ENCODE peak calls at places on chromosomes 13 and 19, in eight cellular contexts. One of them, this sample, is unnamed.

GRCh38 chr13:86932935-86933334 is 738.2 kb upstream of the SLITRK5 start:
- DNase-seq in AG20443: no peak
- DNase-seq in HTR-8/SVneo: no peak
- DNase-seq in left ventricle myocardium superior: no peak
- DNase-seq in trophoblast cell: no peak
- DNase-seq in pancreas: no peak
- DNase-seq in ovary: no peak
- DNase-seq in HS-5: no peak
- DNase-seq in this sample: no peak

GRCh38 chr19:17289489-17289888 is 7.8 kb downstream of the ANKLE1 start:
- DNase-seq in AG20443: peak
- DNase-seq in HTR-8/SVneo: peak
- DNase-seq in left ventricle myocardium superior: peak
- DNase-seq in trophoblast cell: peak
- DNase-seq in pancreas: peak
- DNase-seq in ovary: peak
- DNase-seq in HS-5: no peak
- DNase-seq in this sample: peak

GRCh38 chr13:75372517-75372916 is 109.5 kb downstream of the TBC1D4 start:
- DNase-seq in AG20443: peak
- DNase-seq in HTR-8/SVneo: peak
- DNase-seq in left ventricle myocardium superior: no peak
- DNase-seq in trophoblast cell: peak
- DNase-seq in pancreas: no peak
- DNase-seq in ovary: no peak
- DNase-seq in HS-5: no peak
- DNase-seq in this sample: no peak

GRCh38 chr19:47890865-47891621 is 4.9 kb upstream of the SULT2A1 start:
- DNase-seq in AG20443: no peak
- DNase-seq in HTR-8/SVneo: no peak
- DNase-seq in left ventricle myocardium superior: no peak
- DNase-seq in trophoblast cell: no peak
- DNase-seq in pancreas: no peak
- DNase-seq in ovary: no peak
- DNase-seq in HS-5: no peak
- DNase-seq in this sample: no peak

GRCh38 chr19:1684573-1684912 is 32.1 kb upstream of the TCF3 start:
- DNase-seq in AG20443: no peak
- DNase-seq in HTR-8/SVneo: no peak
- DNase-seq in left ventricle myocardium superior: no peak
- DNase-seq in trophoblast cell: no peak
- DNase-seq in pancreas: no peak
- DNase-seq in ovary: no peak
- DNase-seq in HS-5: no peak
- DNase-seq in this sample: no peak

GRCh38 chr13:113837554-113838355 is 26.1 kb downstream of the GAS6 start:
- DNase-seq in AG20443: peak
- DNase-seq in HTR-8/SVneo: peak
- DNase-seq in left ventricle myocardium superior: peak
- DNase-seq in trophoblast cell: peak
- DNase-seq in pancreas: peak
- DNase-seq in ovary: peak
- DNase-seq in HS-5: peak
- DNase-seq in this sample: peak

GRCh38 chr13:30153871-30154426 is 153.4 kb downstream of the KATNAL1 start:
- DNase-seq in AG20443: peak
- DNase-seq in HTR-8/SVneo: no peak
- DNase-seq in left ventricle myocardium superior: no peak
- DNase-seq in trophoblast cell: peak
- DNase-seq in pancreas: no peak
- DNase-seq in ovary: no peak
- DNase-seq in HS-5: no peak
- DNase-seq in this sample: peak

GRCh38 chr13:109447667-109448066 is 338.7 kb downstream of the IRS2 start:
- DNase-seq in AG20443: no peak
- DNase-seq in HTR-8/SVneo: no peak
- DNase-seq in left ventricle myocardium superior: no peak
- DNase-seq in trophoblast cell: no peak
- DNase-seq in pancreas: no peak
- DNase-seq in ovary: no peak
- DNase-seq in HS-5: no peak
- DNase-seq in this sample: no peak

GRCh38 chr13:46303743-46304385 is 83.2 kb downstream of the RUBCNL start:
- DNase-seq in AG20443: no peak
- DNase-seq in HTR-8/SVneo: no peak
- DNase-seq in left ventricle myocardium superior: no peak
- DNase-seq in trophoblast cell: peak
- DNase-seq in pancreas: no peak
- DNase-seq in ovary: no peak
- DNase-seq in HS-5: no peak
- DNase-seq in this sample: no peak

GRCh38 chr13:113888701-113889330 is 24.9 kb upstream of the GAS6 start:
- DNase-seq in AG20443: no peak
- DNase-seq in HTR-8/SVneo: no peak
- DNase-seq in left ventricle myocardium superior: no peak
- DNase-seq in trophoblast cell: no peak
- DNase-seq in pancreas: no peak
- DNase-seq in ovary: no peak
- DNase-seq in HS-5: no peak
- DNase-seq in this sample: peak

GRCh38 chr13:73090116-73090811 is 31.5 kb downstream of the KLF5 start:
- DNase-seq in AG20443: peak
- DNase-seq in HTR-8/SVneo: peak
- DNase-seq in left ventricle myocardium superior: no peak
- DNase-seq in trophoblast cell: peak
- DNase-seq in pancreas: peak
- DNase-seq in ovary: no peak
- DNase-seq in HS-5: peak
- DNase-seq in this sample: peak

GRCh38 chr13:69199664-69200063 is 908.0 kb upstream of the ATXN8OS start:
- DNase-seq in AG20443: no peak
- DNase-seq in HTR-8/SVneo: no peak
- DNase-seq in left ventricle myocardium superior: no peak
- DNase-seq in trophoblast cell: no peak
- DNase-seq in pancreas: no peak
- DNase-seq in ovary: no peak
- DNase-seq in HS-5: no peak
- DNase-seq in this sample: no peak

GRCh38 chr19:52904052-52904451 is 6.6 kb upstream of the ZNF320 start:
- DNase-seq in AG20443: no peak
- DNase-seq in HTR-8/SVneo: no peak
- DNase-seq in left ventricle myocardium superior: no peak
- DNase-seq in trophoblast cell: peak
- DNase-seq in pancreas: no peak
- DNase-seq in ovary: no peak
- DNase-seq in HS-5: no peak
- DNase-seq in this sample: no peak

GRCh38 chr19:45331411-45331810 is 8.7 kb upstream of the CKM start:
- DNase-seq in AG20443: no peak
- DNase-seq in HTR-8/SVneo: no peak
- DNase-seq in left ventricle myocardium superior: no peak
- DNase-seq in trophoblast cell: no peak
- DNase-seq in pancreas: no peak
- DNase-seq in ovary: no peak
- DNase-seq in HS-5: no peak
- DNase-seq in this sample: no peak

GRCh38 chr19:31664997-31665396 is 315.8 kb upstream of the TSHZ3 start:
- DNase-seq in AG20443: no peak
- DNase-seq in HTR-8/SVneo: no peak
- DNase-seq in left ventricle myocardium superior: no peak
- DNase-seq in trophoblast cell: no peak
- DNase-seq in pancreas: no peak
- DNase-seq in ovary: no peak
- DNase-seq in HS-5: no peak
- DNase-seq in this sample: no peak

GRCh38 chr19:29287061-29287460 is 74.1 kb upstream of the UQCRFS1 start:
- DNase-seq in AG20443: no peak
- DNase-seq in HTR-8/SVneo: no peak
- DNase-seq in left ventricle myocardium superior: no peak
- DNase-seq in trophoblast cell: no peak
- DNase-seq in pancreas: peak
- DNase-seq in ovary: no peak
- DNase-seq in HS-5: no peak
- DNase-seq in this sample: no peak

GRCh38 chr13:79989251-79989661 is 351.7 kb downstream of the SPRY2 start:
- DNase-seq in AG20443: peak
- DNase-seq in HTR-8/SVneo: no peak
- DNase-seq in left ventricle myocardium superior: no peak
- DNase-seq in trophoblast cell: peak
- DNase-seq in pancreas: no peak
- DNase-seq in ovary: no peak
- DNase-seq in HS-5: no peak
- DNase-seq in this sample: no peak

GRCh38 chr19:40282920-40283319 is 2.2 kb downstream of the AKT2 start:
- DNase-seq in AG20443: no peak
- DNase-seq in HTR-8/SVneo: no peak
- DNase-seq in left ventricle myocardium superior: no peak
- DNase-seq in trophoblast cell: no peak
- DNase-seq in pancreas: no peak
- DNase-seq in ovary: no peak
- DNase-seq in HS-5: no peak
- DNase-seq in this sample: no peak

GRCh38 chr13:107375701-107376350 is 807.9 kb upstream of the ARGLU1 start:
- DNase-seq in AG20443: no peak
- DNase-seq in HTR-8/SVneo: no peak
- DNase-seq in left ventricle myocardium superior: no peak
- DNase-seq in trophoblast cell: no peak
- DNase-seq in pancreas: no peak
- DNase-seq in ovary: no peak
- DNase-seq in HS-5: no peak
- DNase-seq in this sample: no peak

GRCh38 chr19:42066075-42066754 is 3.8 kb downstream of the GRIK5 start:
- DNase-seq in AG20443: peak
- DNase-seq in HTR-8/SVneo: no peak
- DNase-seq in left ventricle myocardium superior: no peak
- DNase-seq in trophoblast cell: no peak
- DNase-seq in pancreas: no peak
- DNase-seq in ovary: no peak
- DNase-seq in HS-5: no peak
- DNase-seq in this sample: peak

GRCh38 chr13:41452462-41452861 is 4.9 kb upstream of the RGCC start:
- DNase-seq in AG20443: no peak
- DNase-seq in HTR-8/SVneo: no peak
- DNase-seq in left ventricle myocardium superior: no peak
- DNase-seq in trophoblast cell: no peak
- DNase-seq in pancreas: no peak
- DNase-seq in ovary: no peak
- DNase-seq in HS-5: no peak
- DNase-seq in this sample: peak

GRCh38 chr13:77776704-77777103 is 79.2 kb downstream of the SLAIN1 start:
- DNase-seq in AG20443: no peak
- DNase-seq in HTR-8/SVneo: no peak
- DNase-seq in left ventricle myocardium superior: no peak
- DNase-seq in trophoblast cell: no peak
- DNase-seq in pancreas: no peak
- DNase-seq in ovary: no peak
- DNase-seq in HS-5: no peak
- DNase-seq in this sample: no peak

GRCh38 chr13:23725922-23726321 is 155.7 kb downstream of the TNFRSF19 start:
- DNase-seq in AG20443: no peak
- DNase-seq in HTR-8/SVneo: no peak
- DNase-seq in left ventricle myocardium superior: no peak
- DNase-seq in trophoblast cell: no peak
- DNase-seq in pancreas: no peak
- DNase-seq in ovary: no peak
- DNase-seq in HS-5: no peak
- DNase-seq in this sample: no peak

GRCh38 chr13:112582305-112582704 is 5.6 kb downstream of the TUBGCP3 start:
- DNase-seq in AG20443: no peak
- DNase-seq in HTR-8/SVneo: no peak
- DNase-seq in left ventricle myocardium superior: peak
- DNase-seq in trophoblast cell: no peak
- DNase-seq in pancreas: no peak
- DNase-seq in ovary: no peak
- DNase-seq in HS-5: no peak
- DNase-seq in this sample: no peak

GRCh38 chr19:35334064-35334753 is 5.2 kb downstream of the CD22 start:
- DNase-seq in AG20443: no peak
- DNase-seq in HTR-8/SVneo: no peak
- DNase-seq in left ventricle myocardium superior: no peak
- DNase-seq in trophoblast cell: no peak
- DNase-seq in pancreas: no peak
- DNase-seq in ovary: no peak
- DNase-seq in HS-5: no peak
- DNase-seq in this sample: no peak

GRCh38 chr13:39095500-39095899 is 57.2 kb downstream of the NHLRC3 start:
- DNase-seq in AG20443: no peak
- DNase-seq in HTR-8/SVneo: no peak
- DNase-seq in left ventricle myocardium superior: no peak
- DNase-seq in trophoblast cell: no peak
- DNase-seq in pancreas: no peak
- DNase-seq in ovary: no peak
- DNase-seq in HS-5: no peak
- DNase-seq in this sample: no peak

GRCh38 chr19:6100284-6100915 is 9.9 kb downstream of the RFX2 start:
- DNase-seq in AG20443: no peak
- DNase-seq in HTR-8/SVneo: no peak
- DNase-seq in left ventricle myocardium superior: peak
- DNase-seq in trophoblast cell: no peak
- DNase-seq in pancreas: no peak
- DNase-seq in ovary: no peak
- DNase-seq in HS-5: no peak
- DNase-seq in this sample: no peak

GRCh38 chr19:681638-682037 is 5.4 kb downstream of the FSTL3 start:
- DNase-seq in AG20443: no peak
- DNase-seq in HTR-8/SVneo: no peak
- DNase-seq in left ventricle myocardium superior: no peak
- DNase-seq in trophoblast cell: no peak
- DNase-seq in pancreas: no peak
- DNase-seq in ovary: no peak
- DNase-seq in HS-5: no peak
- DNase-seq in this sample: peak

GRCh38 chr19:41997121-41997850 is 3.3 kb upstream of the ATP1A3 start:
- DNase-seq in AG20443: peak
- DNase-seq in HTR-8/SVneo: peak
- DNase-seq in left ventricle myocardium superior: peak
- DNase-seq in trophoblast cell: peak
- DNase-seq in pancreas: peak
- DNase-seq in ovary: peak
- DNase-seq in HS-5: no peak
- DNase-seq in this sample: peak